ENCODE peak calls at places on chromosomes 1 and 21, in five cellular contexts. One of them, this sample, is unnamed.

GRCh38 chr1:17195731-17196130 is 9.2 kb upstream of the PADI1 start:
- DNase-seq in psoas muscle: no peak
- DNase-seq in endodermal cell: peak; percentile 31
- DNase-seq in ovary: peak; percentile 6
- DNase-seq in CD8-positive, alpha-beta memory T cell: no peak
- DNase-seq in this sample: no peak

GRCh38 chr1:243421784-243422183 is 165.9 kb downstream of the SDCCAG8 start:
- DNase-seq in CD8-positive, alpha-beta memory T cell: peak; percentile 5
- DNase-seq in endodermal cell: peak; percentile 71
- DNase-seq in ovary: peak; percentile 35
- DNase-seq in psoas muscle: no peak
- DNase-seq in this sample: peak; percentile 39

GRCh38 chr1:192826791-192827477 is 18.1 kb downstream of the RGS2 start:
- DNase-seq in ovary: no peak
- DNase-seq in endodermal cell: no peak
- DNase-seq in psoas muscle: no peak
- DNase-seq in CD8-positive, alpha-beta memory T cell: no peak
- DNase-seq in this sample: no peak

GRCh38 chr1:114112775-114113174 is 40.9 kb downstream of the SYT6 start:
- DNase-seq in CD8-positive, alpha-beta memory T cell: no peak
- DNase-seq in ovary: no peak
- DNase-seq in endodermal cell: peak; percentile 74
- DNase-seq in psoas muscle: no peak
- DNase-seq in this sample: no peak

GRCh38 chr1:208951908-208952307 is 631.6 kb upstream of the CAMK1G start:
- DNase-seq in psoas muscle: no peak
- DNase-seq in ovary: no peak
- DNase-seq in CD8-positive, alpha-beta memory T cell: no peak
- DNase-seq in endodermal cell: no peak
- DNase-seq in this sample: no peak

GRCh38 chr1:151705739-151706463 is 10.7 kb downstream of the CELF3 start:
- DNase-seq in psoas muscle: no peak
- DNase-seq in CD8-positive, alpha-beta memory T cell: no peak
- DNase-seq in endodermal cell: no peak
- DNase-seq in ovary: no peak
- DNase-seq in this sample: no peak

GRCh38 chr1:200488375-200489165 is 78.7 kb upstream of the ZNF281 start:
- DNase-seq in psoas muscle: no peak
- DNase-seq in endodermal cell: peak; percentile 82
- DNase-seq in CD8-positive, alpha-beta memory T cell: peak; percentile 4
- DNase-seq in ovary: no peak
- DNase-seq in this sample: peak; percentile 71

GRCh38 chr1:232635778-232636356 is 5.9 kb upstream of the SIPA1L2 start:
- DNase-seq in psoas muscle: no peak
- DNase-seq in CD8-positive, alpha-beta memory T cell: no peak
- DNase-seq in ovary: no peak
- DNase-seq in endodermal cell: no peak
- DNase-seq in this sample: no peak

GRCh38 chr1:56535949-56536348 is 43.4 kb downstream of the PLPP3 start:
- DNase-seq in endodermal cell: no peak
- DNase-seq in ovary: no peak
- DNase-seq in CD8-positive, alpha-beta memory T cell: no peak
- DNase-seq in psoas muscle: no peak
- DNase-seq in this sample: peak; percentile 60

GRCh38 chr21:34990842-34991241 is 58.3 kb downstream of the RUNX1 start:
- DNase-seq in psoas muscle: no peak
- DNase-seq in endodermal cell: no peak
- DNase-seq in ovary: no peak
- DNase-seq in CD8-positive, alpha-beta memory T cell: no peak
- DNase-seq in this sample: no peak

GRCh38 chr1:197199923-197200467 is 53.5 kb upstream of the ASPM start:
- DNase-seq in endodermal cell: no peak
- DNase-seq in CD8-positive, alpha-beta memory T cell: no peak
- DNase-seq in ovary: no peak
- DNase-seq in psoas muscle: no peak
- DNase-seq in this sample: no peak

GRCh38 chr21:26966360-26966977 is 419 bp downstream of the ADAMTS5 start:
- DNase-seq in ovary: no peak
- DNase-seq in CD8-positive, alpha-beta memory T cell: no peak
- DNase-seq in psoas muscle: peak; percentile 32
- DNase-seq in endodermal cell: no peak
- DNase-seq in this sample: no peak

GRCh38 chr1:42340898-42341297 is 5.9 kb upstream of the FOXJ3 start:
- DNase-seq in CD8-positive, alpha-beta memory T cell: no peak
- DNase-seq in endodermal cell: peak; percentile 52
- DNase-seq in psoas muscle: no peak
- DNase-seq in ovary: no peak
- DNase-seq in this sample: no peak

GRCh38 chr1:203427451-203427850 is 48.2 kb upstream of the PRELP start:
- DNase-seq in ovary: no peak
- DNase-seq in CD8-positive, alpha-beta memory T cell: no peak
- DNase-seq in psoas muscle: no peak
- DNase-seq in endodermal cell: no peak
- DNase-seq in this sample: no peak

GRCh38 chr1:96259399-96259798 is 462.2 kb upstream of the PTBP2 start:
- DNase-seq in CD8-positive, alpha-beta memory T cell: no peak
- DNase-seq in psoas muscle: no peak
- DNase-seq in endodermal cell: peak; percentile 83
- DNase-seq in ovary: no peak
- DNase-seq in this sample: no peak

GRCh38 chr1:67736750-67737149 is 51.7 kb downstream of the GADD45A start:
- DNase-seq in CD8-positive, alpha-beta memory T cell: no peak
- DNase-seq in psoas muscle: no peak
- DNase-seq in endodermal cell: no peak
- DNase-seq in ovary: no peak
- DNase-seq in this sample: no peak

GRCh38 chr1:58611986-58612385 is 34.9 kb upstream of the TACSTD2 start:
- DNase-seq in endodermal cell: no peak
- DNase-seq in psoas muscle: no peak
- DNase-seq in CD8-positive, alpha-beta memory T cell: no peak
- DNase-seq in ovary: no peak
- DNase-seq in this sample: no peak

GRCh38 chr1:58608297-58608696 is 31.2 kb upstream of the TACSTD2 start:
- DNase-seq in CD8-positive, alpha-beta memory T cell: no peak
- DNase-seq in endodermal cell: no peak
- DNase-seq in psoas muscle: no peak
- DNase-seq in ovary: no peak
- DNase-seq in this sample: no peak

GRCh38 chr1:58607391-58607790 is 30.3 kb upstream of the TACSTD2 start:
- DNase-seq in endodermal cell: no peak
- DNase-seq in CD8-positive, alpha-beta memory T cell: no peak
- DNase-seq in psoas muscle: no peak
- DNase-seq in ovary: no peak
- DNase-seq in this sample: no peak

DNA sequence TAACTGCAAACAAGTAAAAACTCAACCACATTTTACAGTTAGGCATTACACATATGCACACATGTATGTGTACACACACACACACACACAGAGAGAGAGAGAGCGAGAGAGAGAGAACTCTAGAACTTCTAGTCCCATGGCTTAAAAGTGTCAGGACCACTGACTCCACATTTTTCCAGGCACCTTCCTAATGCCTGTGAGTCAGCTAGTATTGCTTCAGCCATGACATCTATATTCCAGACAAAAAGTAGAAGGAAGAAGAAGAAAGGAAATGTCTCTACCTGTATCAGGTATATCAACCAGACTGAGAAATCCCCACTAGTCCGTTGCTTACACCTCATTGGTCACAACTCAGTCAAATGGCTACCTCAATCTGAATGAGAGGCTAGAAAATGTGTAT is 31.9 kb upstream of the TACSTD2 start:
- DNase-seq in psoas muscle: no peak
- DNase-seq in ovary: no peak
- DNase-seq in endodermal cell: no peak
- DNase-seq in CD8-positive, alpha-beta memory T cell: no peak
- DNase-seq in this sample: no peak
- H3K4me1 ChIP-seq in psoas muscle: no peaks in the 10 kb centered on the region
- H3K4me1 ChIP-seq in ovary: no peaks in the 10 kb centered on the region
- H3K4me1 ChIP-seq in endodermal cell: peaks cover 2% of the 10 kb centered on the region
- H3K4me1 ChIP-seq in CD8-positive, alpha-beta memory T cell: no peaks in the 10 kb centered on the region
- H3K4me1 ChIP-seq in this sample: peaks cover 10% of the 10 kb centered on the region

GRCh38 chr1:185232874-185233273 is 75.9 kb downstream of the SWT1 start:
- DNase-seq in CD8-positive, alpha-beta memory T cell: no peak
- DNase-seq in psoas muscle: no peak
- DNase-seq in endodermal cell: no peak
- DNase-seq in ovary: no peak
- DNase-seq in this sample: no peak
- H3K4me1 ChIP-seq in CD8-positive, alpha-beta memory T cell: no peaks in the 10 kb centered on the region
- H3K4me1 ChIP-seq in psoas muscle: no peaks in the 10 kb centered on the region
- H3K4me1 ChIP-seq in endodermal cell: no peaks in the 10 kb centered on the region
- H3K4me1 ChIP-seq in ovary: no peaks in the 10 kb centered on the region
- H3K4me1 ChIP-seq in this sample: no peaks in the 10 kb centered on the region

DNA sequence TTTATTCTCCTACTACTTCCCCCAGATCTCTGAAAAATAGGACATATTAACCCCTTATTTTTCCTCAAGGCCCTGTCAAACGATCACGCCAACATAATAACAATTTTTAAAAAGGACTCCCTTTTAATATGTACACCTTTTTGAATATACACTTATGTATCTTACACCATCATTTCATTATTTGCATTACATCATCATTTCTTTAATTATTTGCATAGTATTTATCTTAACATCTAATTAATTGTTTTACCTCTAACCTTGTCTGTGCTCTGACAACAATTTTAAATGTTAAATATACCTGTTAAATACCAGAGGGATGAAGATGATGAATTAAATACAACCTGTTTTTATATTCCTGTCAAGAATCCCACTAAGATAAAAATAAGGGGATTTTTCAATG is 432.2 kb downstream of the PTPRC start:
- DNase-seq in psoas muscle: no peak
- DNase-seq in endodermal cell: no peak
- DNase-seq in ovary: no peak
- DNase-seq in CD8-positive, alpha-beta memory T cell: no peak
- DNase-seq in this sample: no peak
- H3K4me1 ChIP-seq in psoas muscle: no peaks in the 10 kb centered on the region
- H3K4me1 ChIP-seq in endodermal cell: no peaks in the 10 kb centered on the region
- H3K4me1 ChIP-seq in ovary: no peaks in the 10 kb centered on the region
- H3K4me1 ChIP-seq in CD8-positive, alpha-beta memory T cell: no peaks in the 10 kb centered on the region
- H3K4me1 ChIP-seq in this sample: no peaks in the 10 kb centered on the region

GRCh38 chr1:31932491-31933316 is 5.5 kb downstream of the PTP4A2 start:
- DNase-seq in CD8-positive, alpha-beta memory T cell: no peak
- DNase-seq in ovary: no peak
- DNase-seq in endodermal cell: no peak
- DNase-seq in psoas muscle: no peak
- DNase-seq in this sample: no peak
- H3K4me1 ChIP-seq in CD8-positive, alpha-beta memory T cell: peaks cover 83% of the 10 kb centered on the region
- H3K4me1 ChIP-seq in ovary: peaks cover 10% of the 10 kb centered on the region
- H3K4me1 ChIP-seq in endodermal cell: peaks cover 18% of the 10 kb centered on the region
- H3K4me1 ChIP-seq in psoas muscle: peaks cover 73% of the 10 kb centered on the region
- H3K4me1 ChIP-seq in this sample: peaks cover 88% of the 10 kb centered on the region

This sample was measured in body of pancreas.